ENCODE peak calls at places on chromosome 22, in seven cellular contexts. J is naive thymus-derived CD8-positive, alpha-beta T cell; X is stimulated activated CD4-positive, alpha-beta T cell treated with anti-CD3 and anti-CD28 coated beads, Interleukin-12 subunit alpha, Interleukin-12 subunit beta, amount 100 ng/mL, for 4 hours; K is choroid plexus epithelial cell; B is HEK293T; H is CD4-positive, alpha-beta memory T cell; R is activated naive CD8-positive, alpha-beta T cell treated with anti-CD3 and anti-CD28 coated beads, Interleukin-2, amount 50 U/mL, for 24 hours. V is an unnamed sample.

GRCh38 chr22:37731804-37732471 is 35.1 kb downstream of the TRIOBP start:
- DNase-seq in J (no peak), X (no peak), K (no peak), B (no peak), H (no peak), R (no peak), V (no peak)

GRCh38 chr22:38074181-38075104 is 9.5 kb downstream of the SLC16A8 start:
- DNase-seq in J (no peak), X (no peak), K (peak; percentile 41), B (no peak), H (no peak), R (no peak), V (peak; percentile 83)

GRCh38 chr22:27637604-27638003 is 164.0 kb downstream of the MN1 start:
- DNase-seq in J (no peak), X (no peak), K (peak; percentile 61), B (no peak), H (no peak), R (no peak), V (peak; percentile 49)

GRCh38 chr22:17132112-17132511 is 11.0 kb upstream of the TMEM121B start:
- DNase-seq in J (no peak), X (no peak), K (no peak), B (no peak), H (no peak), R (no peak), V (no peak)

GRCh38 chr22:22552630-22553029 is 6.4 kb downstream of the PRAME start:
- DNase-seq in J (no peak), X (no peak), K (peak; percentile 14), B (no peak), H (no peak), R (no peak), V (no peak)

GRCh38 chr22:31754813-31755212 is 994 bp downstream of the DEPDC5 start:
- DNase-seq in J (no peak), X (no peak), K (no peak), B (no peak), H (no peak), R (no peak), V (no peak)

GRCh38 chr22:43897751-43898261 is 6.0 kb upstream of the PNPLA5 start:
- DNase-seq in J (no peak), X (no peak), K (peak; percentile 66), B (no peak), H (no peak), R (no peak), V (peak; percentile 71)

GRCh38 chr22:38843716-38844660 is at the start of gene NPTXR:
- DNase-seq in J (peak; percentile 24), X (peak; percentile 48), K (no peak), B (peak; percentile 81), H (peak; percentile 46), R (peak; percentile 31), V (peak; percentile 75)

GRCh38 chr22:48444320-48445112 is 1383.2 kb downstream of the BRD1 start:
- DNase-seq in J (no peak), X (no peak), K (no peak), B (no peak), H (no peak), R (no peak), V (peak; percentile 52)

GRCh38 chr22:39309881-39310714 is 9.3 kb downstream of the RPL3 start:
- DNase-seq in J (no peak), X (no peak), K (peak; percentile 65), B (no peak), H (no peak), R (no peak), V (no peak)

GRCh38 chr22:24542641-24543040 is 12.3 kb downstream of the GUCD1 start:
- DNase-seq in J (no peak), X (no peak), K (no peak), B (no peak), H (no peak), R (no peak), V (no peak)

GRCh38 chr22:35677460-35678187 is 29.4 kb downstream of the APOL6 start:
- DNase-seq in J (no peak), X (no peak), K (no peak), B (no peak), H (no peak), R (no peak), V (no peak)

GRCh38 chr22:42279425-42280020 is 9.1 kb upstream of the TCF20 start:
- DNase-seq in J (no peak), X (no peak), K (no peak), B (no peak), H (no peak), R (no peak), V (no peak)

GRCh38 chr22:11066458-11067285 is 4461.3 kb upstream of the OR11H1 start:
- DNase-seq in J (no peak), X (no peak), K (no peak), B (no peak), H (no peak), R (no peak), V (peak; percentile 47)

GRCh38 chr22:50314455-50315288 is 7.2 kb upstream of the PLXNB2 start:
- DNase-seq in J (peak; percentile 39), X (peak; percentile 72), K (no peak), B (no peak), H (peak; percentile 54), R (peak; percentile 84), V (no peak)

GRCh38 chr22:41197808-41198585 is 7.1 kb upstream of the L3MBTL2 start:
- DNase-seq in J (peak; percentile 41), X (peak; percentile 56), K (no peak), B (no peak), H (peak; percentile 47), R (peak; percentile 62), V (no peak)

GRCh38 chr22:35505394-35506258 is 35.0 kb upstream of the RASD2 start:
- DNase-seq in J (no peak), X (no peak), K (no peak), B (no peak), H (no peak), R (no peak), V (no peak)

GRCh38 chr22:47089374-47089773 is 326.9 kb downstream of the TBC1D22A start:
- DNase-seq in J (no peak), X (no peak), K (no peak), B (no peak), H (no peak), R (no peak), V (no peak)

GRCh38 chr22:46078241-46079092 is 71.9 kb upstream of the PPARA start:
- DNase-seq in J (no peak), X (no peak), K (no peak), B (no peak), H (no peak), R (no peak), V (peak; percentile 80)

GRCh38 chr22:45302047-45302446 is 7.7 kb upstream of the FAM118A start:
- DNase-seq in J (no peak), X (no peak), K (peak; percentile 92), B (no peak), H (no peak), R (no peak), V (peak; percentile 84)

V was measured in GM03348.